ENCODE peak calls at places on chromosome 22, in five cellular contexts. Y is neuronal stem cell, S is trophoblast cell, L is H1, H is IMR-90. C is an unnamed sample.

GRCh38 chr22:37566903-37567798 is 6.9 kb downstream of the CDC42EP1 start:
- DNase-seq in H (peak), S (peak), L (no peak), Y (peak), C (peak)

GRCh38 chr22:47177334-47177815 is 414.9 kb downstream of the TBC1D22A start:
- DNase-seq in H (no peak), S (no peak), Y (no peak), L (no peak), C (no peak)

GRCh38 chr22:44913198-44913983 is 96.4 kb downstream of the PHF21B start:
- DNase-seq in H (no peak), L (no peak), S (no peak), Y (no peak), C (no peak)

GRCh38 chr22:43643362-43643761 is 168.7 kb downstream of the EFCAB6 start:
- DNase-seq in S (no peak), H (no peak), L (no peak), Y (no peak), C (no peak)

GRCh38 chr22:31730344-31730711 is 19.6 kb downstream of the PRR14L start:
- DNase-seq in Y (no peak), S (no peak), L (no peak), H (no peak), C (no peak)

GRCh38 chr22:37765498-37765897 is 42.2 kb upstream of the GCAT start:
- DNase-seq in S (no peak), Y (no peak), H (no peak), L (no peak), C (no peak)

GRCh38 chr22:37752189-37753061 is 55.3 kb upstream of the GCAT start:
- DNase-seq in H (peak), S (peak), Y (peak), L (no peak), C (peak)

GRCh38 chr22:47592791-47593190 is 830.3 kb downstream of the TBC1D22A start:
- DNase-seq in Y (no peak), L (no peak), H (no peak), S (no peak), C (no peak)

GRCh38 chr22:47608421-47608820 is 846.0 kb downstream of the TBC1D22A start:
- DNase-seq in H (no peak), L (no peak), S (no peak), Y (no peak), C (no peak)

GRCh38 chr22:33271390-33272161 is 213.4 kb upstream of the SYN3 start:
- DNase-seq in L (no peak), S (no peak), Y (no peak), H (peak), C (no peak)

GRCh38 chr22:21573750-21574494 is 6.4 kb downstream of the UBE2L3 start:
- DNase-seq in Y (no peak), L (no peak), S (no peak), H (no peak), C (no peak)

DNA sequence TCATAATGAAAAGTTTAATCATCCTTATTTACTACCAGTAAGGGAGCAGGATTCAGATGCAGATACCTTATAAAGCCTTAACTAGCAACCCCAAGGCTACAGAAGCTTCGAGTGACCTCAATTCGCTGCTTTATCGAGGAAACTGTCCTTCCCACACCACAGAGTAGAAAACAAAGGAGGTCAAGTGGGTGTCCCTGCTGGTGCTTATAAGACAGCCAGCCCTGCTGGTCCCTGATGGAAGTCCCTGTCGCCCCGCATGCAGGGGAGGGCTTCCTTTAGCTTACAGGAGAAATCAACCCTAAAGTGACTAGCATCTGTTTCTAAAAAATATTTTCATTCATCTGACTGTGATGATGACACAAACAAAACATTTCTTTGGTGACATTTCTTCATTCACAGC is 7.3 kb downstream of the MN1 start:
- DNase-seq in Y (no peak), L (no peak), S (no peak), H (no peak), C (no peak)
- H3K4me3 ChIP-seq in Y (no peak), L (peak), S (no peak), H (no peak), C (peak)

DNA sequence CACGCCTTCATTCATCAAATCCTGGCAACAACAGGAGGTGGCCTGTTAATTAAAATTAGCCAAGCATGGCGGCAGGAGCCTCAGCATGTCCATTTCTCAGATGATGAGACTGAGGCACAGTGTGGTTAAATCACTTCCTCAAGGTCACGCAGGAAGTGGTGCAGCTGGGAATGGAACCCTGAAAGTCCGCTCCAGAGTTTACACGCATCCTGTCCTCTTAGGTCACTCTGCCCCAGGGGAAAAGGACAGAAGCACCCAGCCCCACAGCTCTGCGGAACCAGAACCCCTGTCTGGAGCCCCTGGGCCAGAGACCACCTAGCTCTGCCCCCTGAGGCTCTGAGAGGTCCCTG is 19.6 kb downstream of the RPL3 start:
- DNase-seq in H (no peak), L (no peak), S (no peak), Y (no peak), C (peak)
- H4K91ac ChIP-seq in H (no peak), L (peak), S (peak), Y (no peak), C (peak)

GRCh38 chr22:26781062-26781461 is 123.7 kb downstream of the MIAT start:
- DNase-seq in Y (no peak), L (no peak), H (no peak), S (no peak), C (no peak)

GRCh38 chr22:26779929-26780328 is 122.5 kb downstream of the MIAT start:
- DNase-seq in S (no peak), Y (no peak), H (no peak), L (no peak), C (no peak)

GRCh38 chr22:26783886-26784285 is 126.5 kb downstream of the MIAT start:
- DNase-seq in H (no peak), L (no peak), S (no peak), Y (no peak), C (peak)

GRCh38 chr22:26779108-26779507 is 121.7 kb downstream of the MIAT start:
- DNase-seq in S (no peak), Y (no peak), H (no peak), L (no peak), C (no peak)

GRCh38 chr22:26781591-26781990 is 124.2 kb downstream of the MIAT start:
- DNase-seq in S (no peak), Y (no peak), H (no peak), L (no peak), C (no peak)
- H3K4me3 ChIP-seq in S (no peak), Y (no peak), H (no peak), L (no peak), C (no peak)

DNA sequence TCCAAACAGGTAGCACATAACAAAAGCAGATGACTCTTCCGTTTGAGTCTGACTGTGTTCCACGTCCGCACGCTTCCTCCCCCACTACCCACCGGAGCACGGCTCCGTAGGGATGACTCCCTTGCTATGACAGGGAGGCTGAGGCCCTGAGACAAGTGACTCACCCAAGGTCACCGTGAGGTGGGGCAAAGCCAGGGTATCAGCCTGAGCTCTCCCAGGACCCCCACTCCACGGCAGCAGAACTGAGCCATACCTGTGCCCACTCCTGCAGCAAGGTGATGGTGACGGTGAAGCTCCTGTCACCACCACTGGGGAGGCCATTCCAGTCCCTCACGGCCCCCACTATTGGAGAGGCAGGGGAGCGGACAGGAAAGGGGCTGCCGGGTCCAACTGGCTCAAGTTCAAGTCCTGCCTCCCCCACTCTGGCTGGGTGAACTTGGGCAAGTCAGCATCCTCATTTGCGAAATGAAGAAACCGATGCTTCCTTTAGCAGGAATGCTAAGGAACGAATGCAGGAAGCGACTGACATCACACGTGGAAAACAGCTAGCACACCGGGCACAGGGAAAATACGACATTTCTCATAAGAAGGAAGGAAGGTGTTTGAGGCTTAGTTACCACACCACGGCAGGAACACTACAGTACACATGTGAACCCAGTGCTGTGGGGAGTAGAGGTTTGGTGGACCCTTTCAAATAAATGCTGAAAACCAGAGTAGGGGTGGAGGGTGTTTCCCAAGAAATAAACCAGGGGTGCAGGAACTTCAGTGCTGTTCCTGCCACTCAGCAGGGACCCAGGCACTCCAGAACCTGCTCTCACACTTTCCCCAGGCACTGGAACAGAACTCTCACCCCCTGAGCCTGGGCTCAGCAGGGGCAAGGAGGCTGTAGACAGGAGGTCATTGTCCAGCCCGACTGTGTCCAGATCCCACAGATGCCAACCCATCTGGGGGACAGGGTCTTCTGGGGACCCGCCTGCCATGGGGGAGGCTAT is 32.4 kb upstream of the CBX7 start:
- DNase-seq in H (no peak), Y (no peak), S (no peak), L (no peak), C (peak)
- H4K91ac ChIP-seq in H (peak), Y (no peak), S (no peak), L (peak), C (peak)

DNA sequence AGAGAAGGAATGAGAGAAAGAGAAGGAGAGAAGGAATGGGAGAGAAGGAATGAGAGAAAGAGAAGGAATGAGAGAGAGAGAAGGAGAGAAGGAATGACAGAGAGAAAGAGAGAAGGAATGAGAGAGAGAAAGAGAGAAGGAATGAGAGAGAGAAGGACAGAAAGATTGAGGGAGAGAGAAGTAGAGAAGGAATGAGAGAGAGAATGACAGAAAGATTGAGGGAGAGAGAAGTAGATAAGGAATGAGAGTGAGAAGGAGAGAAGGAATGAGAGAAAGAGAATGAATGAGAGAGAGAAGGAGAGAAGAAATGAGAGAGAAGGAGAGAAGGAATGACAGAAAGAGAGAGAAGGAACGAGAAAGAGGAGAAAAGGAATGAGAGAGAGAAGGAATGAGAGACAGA is 34.1 kb upstream of the APOL5 start:
- DNase-seq in S (no peak), Y (no peak), L (no peak), H (no peak), C (no peak)
- H3K4me3 ChIP-seq in S (no peak), Y (no peak), L (no peak), H (no peak), C (no peak)

DNA sequence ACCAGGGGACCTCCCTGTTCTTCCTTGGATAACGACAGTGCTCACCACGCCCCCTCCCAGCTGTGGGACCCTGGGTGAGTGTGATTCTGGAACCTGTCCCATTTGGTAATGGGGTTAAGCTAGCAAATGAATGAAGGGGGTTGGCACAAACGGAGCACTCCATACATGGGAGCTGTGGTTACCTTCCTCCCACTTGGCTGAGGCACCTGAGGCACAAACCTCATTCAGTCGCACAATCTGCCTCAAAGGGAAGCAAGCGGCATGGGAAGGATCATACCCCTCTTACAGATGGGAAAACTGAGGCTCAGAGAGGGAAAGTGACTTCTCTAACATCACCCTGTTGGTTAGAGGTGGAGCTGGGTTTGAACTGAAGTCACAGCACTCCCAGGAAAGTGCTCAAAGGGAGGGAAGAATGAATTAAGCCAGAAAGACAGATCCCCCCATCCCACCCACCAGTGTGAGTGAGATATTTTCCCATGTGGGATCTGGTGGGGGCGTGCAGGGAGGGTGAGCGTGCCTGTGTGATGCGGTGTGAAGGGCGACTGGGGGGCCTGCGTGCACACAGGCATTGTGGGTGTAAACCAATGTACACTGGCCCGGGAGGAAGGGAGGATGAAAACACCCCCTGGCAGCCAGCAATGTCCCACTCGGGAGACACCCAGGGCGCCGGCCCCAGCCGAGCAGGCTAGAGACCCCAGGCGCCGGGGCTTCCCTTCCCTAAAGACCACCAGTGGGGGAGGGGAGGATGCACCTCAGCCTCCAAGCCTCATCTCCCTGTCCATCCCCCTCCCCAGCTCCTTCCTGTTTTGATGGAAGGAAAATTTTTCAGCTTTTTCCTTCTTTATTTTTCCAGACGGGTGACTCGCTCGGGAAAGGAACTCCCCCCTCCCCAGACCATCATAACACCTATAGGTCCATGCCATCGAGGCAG is 7.9 kb upstream of the PDGFB start:
- DNase-seq in H (peak), L (no peak), S (no peak), Y (no peak), C (no peak)
- H4K91ac ChIP-seq in H (peak), L (peak), S (peak), Y (no peak), C (peak)

GRCh38 chr22:45934659-45935341 is 42.2 kb downstream of the WNT7B start:
- DNase-seq in S (no peak), Y (no peak), H (peak), L (no peak), C (peak)
- H3K4me3 ChIP-seq in S (no peak), Y (no peak), H (peak), L (no peak), C (no peak)

DNA sequence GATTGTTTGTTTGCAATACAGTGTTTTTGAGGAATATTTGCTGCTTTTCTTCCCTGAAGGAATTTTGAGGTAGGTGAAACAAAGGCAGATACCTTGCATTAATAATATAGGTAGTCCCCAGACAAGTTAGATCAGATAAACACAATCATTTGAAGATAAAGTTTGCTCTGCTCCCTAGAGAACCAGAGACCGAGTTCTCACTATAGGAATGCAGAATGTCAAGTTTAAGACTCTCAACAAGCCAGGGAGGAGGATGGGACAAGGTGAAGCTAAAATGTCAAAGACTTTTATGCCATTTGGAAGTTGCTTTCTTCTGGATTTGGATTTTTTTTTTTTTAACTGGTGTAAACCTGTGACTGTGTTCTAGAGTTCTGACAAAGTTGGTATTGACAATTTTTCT is 364.7 kb downstream of the TTC28 start:
- DNase-seq in S (peak), Y (no peak), H (no peak), L (no peak), C (no peak)
- H4K91ac ChIP-seq in S (no peak), Y (no peak), H (no peak), L (no peak), C (no peak)

GRCh38 chr22:49521787-49522224 is 305.9 kb downstream of the BRD1 start:
- DNase-seq in Y (no peak), L (no peak), S (no peak), H (no peak), C (no peak)

GRCh38 chr22:49525366-49525765 is 302.3 kb downstream of the BRD1 start:
- DNase-seq in S (no peak), Y (no peak), L (no peak), H (no peak), C (no peak)

GRCh38 chr22:49523374-49524008 is 304.2 kb downstream of the BRD1 start:
- DNase-seq in L (no peak), H (no peak), Y (no peak), S (no peak), C (no peak)

GRCh38 chr22:49524362-49524761 is 303.3 kb downstream of the BRD1 start:
- DNase-seq in S (no peak), H (no peak), L (no peak), Y (no peak), C (no peak)

DNA sequence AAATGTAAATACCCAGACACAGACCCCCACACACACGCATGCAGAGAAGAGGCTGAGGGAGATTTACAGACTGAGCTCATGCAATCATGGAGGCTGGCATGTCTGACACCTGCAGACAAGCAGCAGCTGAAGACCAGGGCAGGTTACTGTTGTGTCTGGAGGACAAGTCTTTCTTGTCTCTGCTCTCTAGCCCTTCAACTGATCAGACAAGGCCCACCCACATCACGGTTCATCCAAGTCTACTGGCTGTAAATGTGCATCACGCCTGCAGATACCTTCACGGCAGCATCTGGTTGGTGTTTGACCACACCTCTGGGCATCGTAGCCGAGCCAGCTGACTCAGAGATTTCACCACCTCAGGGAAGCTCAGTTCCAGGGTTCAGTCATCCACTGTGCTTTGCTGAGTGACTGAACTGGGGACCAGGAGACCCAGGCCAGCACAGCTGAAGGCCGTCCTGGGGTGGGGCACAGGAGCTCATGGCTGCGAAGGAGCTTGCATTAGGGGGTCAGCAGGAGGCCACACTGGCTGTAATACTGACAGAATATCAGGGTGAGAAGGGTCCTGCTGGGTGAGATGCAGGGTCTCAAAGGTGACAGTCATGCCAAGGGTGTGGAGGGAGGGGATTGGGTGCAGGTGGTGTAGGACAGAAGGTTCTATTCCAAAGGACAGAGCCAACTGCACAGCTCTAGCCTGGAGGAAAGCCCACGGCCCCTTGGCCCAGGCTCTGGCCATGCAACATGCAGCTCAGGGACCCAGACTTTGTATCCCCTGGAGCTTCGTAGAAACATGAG is 304.9 kb downstream of the BRD1 start:
- DNase-seq in Y (no peak), L (no peak), H (no peak), S (no peak), C (no peak)
- H3K4me3 ChIP-seq in Y (no peak), L (no peak), H (no peak), S (no peak), C (no peak)